ENCODE peak calls at places on chromosomes 12 and 14, in seven cellular contexts. D, Q, K, O, B, J and L are unnamed samples. For H3K4me1, the result is how much of the 10 kb centered on the place peaks cover.

GRCh38 chr12:52270541-52271070 is 3.8 kb upstream of the KRT86 start:
- DNase-seq in D (peak), Q (no peak), K (no peak), O (no peak), B (no peak), J (peak), L (no peak)

GRCh38 chr12:131057722-131058515 is 104.2 kb downstream of the ADGRD1 start:
- DNase-seq in D (no peak), Q (peak), K (no peak), O (no peak), B (no peak), J (peak), L (no peak)

GRCh38 chr12:74906224-74906623 is 303.4 kb downstream of the KCNC2 start:
- DNase-seq in D (no peak), Q (no peak), K (no peak), O (no peak), B (no peak), J (no peak), L (no peak)

GRCh38 chr12:90958995-90959394 is 4.0 kb upstream of the CCER1 start:
- DNase-seq in D (no peak), Q (no peak), K (peak), O (no peak), B (peak), J (no peak), L (no peak)

GRCh38 chr12:91978143-91978542 is 167.5 kb downstream of the BTG1 start:
- DNase-seq in D (no peak), Q (no peak), K (peak), O (no peak), B (peak), J (no peak), L (no peak)

GRCh38 chr12:84056-84455 is 17.5 kb downstream of the IQSEC3 start:
- DNase-seq in D (no peak), Q (no peak), K (no peak), O (no peak), B (no peak), J (no peak), L (no peak)

GRCh38 chr12:75020068-75020557 is 189.5 kb downstream of the KCNC2 start:
- DNase-seq in D (no peak), Q (no peak), K (no peak), O (no peak), B (peak), J (no peak), L (no peak)

GRCh38 chr12:28711411-28711810 is 437.7 kb upstream of the FAR2 start:
- DNase-seq in D (no peak), Q (no peak), K (peak), O (no peak), B (no peak), J (no peak), L (no peak)

GRCh38 chr14:106826833-106827369 is 1300.5 kb downstream of the TMEM121 start:
- DNase-seq in D (no peak), Q (no peak), K (no peak), O (no peak), B (no peak), J (no peak), L (no peak)

GRCh38 chr12:106134294-106134949 is 4.3 kb downstream of the NUAK1 start:
- DNase-seq in D (no peak), Q (no peak), K (no peak), O (no peak), B (no peak), J (no peak), L (no peak)

GRCh38 chr12:20411309-20411708 is 43.0 kb downstream of the PDE3A start:
- DNase-seq in D (no peak), Q (no peak), K (no peak), O (no peak), B (no peak), J (no peak), L (no peak)

GRCh38 chr14:104926619-104927431 is 2.1 kb downstream of the PLD4 start:
- DNase-seq in D (no peak), Q (no peak), K (peak), O (no peak), B (no peak), J (no peak), L (no peak)

GRCh38 chr12:128872303-128872702 is 19.0 kb downstream of the GLT1D1 start:
- DNase-seq in D (no peak), Q (no peak), K (no peak), O (no peak), B (no peak), J (no peak), L (no peak)

GRCh38 chr14:64074961-64075619 is 219.1 kb downstream of the ESR2 start:
- DNase-seq in D (no peak), Q (no peak), K (peak), O (no peak), B (peak), J (no peak), L (no peak)

GRCh38 chr14:39368261-39368959 is 63.8 kb downstream of the FBXO33 start:
- DNase-seq in D (peak), Q (peak), K (peak), O (peak), B (peak), J (no peak), L (peak)

GRCh38 chr12:46266382-46266791 is 2.5 kb downstream of the SLC38A1 start:
- DNase-seq in D (no peak), Q (no peak), K (peak), O (no peak), B (peak), J (no peak), L (no peak)

GRCh38 chr12:6193853-6194815 is 6.1 kb upstream of the CD9 start:
- DNase-seq in D (no peak), Q (peak), K (peak), O (no peak), B (peak), J (no peak), L (no peak)

GRCh38 chr12:118330421-118331018 is 42.2 kb downstream of the TAOK3 start:
- DNase-seq in D (no peak), Q (no peak), K (peak), O (no peak), B (peak), J (no peak), L (no peak)

GRCh38 chr12:49698619-49699545 is 8.3 kb downstream of the FMNL3 start:
- DNase-seq in D (no peak), Q (no peak), K (peak), O (peak), B (peak), J (peak), L (peak)

GRCh38 chr12:68373836-68374314 is 41.7 kb upstream of the MDM1 start:
- DNase-seq in D (no peak), Q (no peak), K (no peak), O (no peak), B (no peak), J (no peak), L (no peak)

GRCh38 chr12:3289702-3290101 is 201.3 kb upstream of the PRMT8 start:
- DNase-seq in D (no peak), Q (no peak), K (peak), O (no peak), B (no peak), J (no peak), L (no peak)

GRCh38 chr12:102876883-102877282 is 40.2 kb downstream of the PAH start:
- DNase-seq in D (no peak), Q (no peak), K (no peak), O (no peak), B (no peak), J (no peak), L (no peak)

GRCh38 chr12:21992823-21993222 is 51.6 kb upstream of the ABCC9 start:
- DNase-seq in D (no peak), Q (no peak), K (no peak), O (no peak), B (peak), J (no peak), L (no peak)

GRCh38 chr14:70957710-70958109 is 50.5 kb downstream of the PCNX1 start:
- DNase-seq in D (no peak), Q (no peak), K (no peak), O (no peak), B (no peak), J (no peak), L (no peak)

GRCh38 chr12:47766496-47767196 is 6.4 kb upstream of the SLC48A1 start:
- DNase-seq in D (no peak), Q (no peak), K (peak), O (no peak), B (no peak), J (no peak), L (no peak)

GRCh38 chr12:120183211-120183631 is 11.3 kb downstream of the GCN1 start:
- DNase-seq in D (no peak), Q (no peak), K (no peak), O (no peak), B (no peak), J (no peak), L (no peak)

GRCh38 chr14:77372304-77372841 is 4.5 kb downstream of the TMED8 start:
- DNase-seq in D (no peak), Q (no peak), K (peak), O (no peak), B (peak), J (no peak), L (no peak)

GRCh38 chr12:75721231-75721641 is 209.8 kb upstream of the KRR1 start:
- DNase-seq in D (no peak), Q (no peak), K (no peak), O (no peak), B (no peak), J (no peak), L (no peak)

GRCh38 chr14:73743431-73743931 is 29.3 kb upstream of the PNMA1 start:
- DNase-seq in D (no peak), Q (no peak), K (peak), O (peak), B (peak), J (no peak), L (no peak)

GRCh38 chr12:118685983-118686607 is 295.2 kb upstream of the SRRM4 start:
- DNase-seq in D (no peak), Q (no peak), K (no peak), O (no peak), B (no peak), J (no peak), L (no peak)

GRCh38 chr12:104792570-104792969 is 165.5 kb downstream of the SLC41A2 start:
- DNase-seq in D (peak), Q (no peak), K (peak), O (peak), B (peak), J (peak), L (peak)

GRCh38 chr12:49750027-49750977 is 8.9 kb downstream of the TMBIM6 start:
- DNase-seq in D (peak), Q (no peak), K (peak), O (peak), B (peak), J (no peak), L (no peak)

GRCh38 chr12:68612245-68612644 is 1.5 kb downstream of the RAP1B start:
- DNase-seq in D (no peak), Q (no peak), K (no peak), O (no peak), B (peak), J (no peak), L (no peak)

GRCh38 chr12:121138284-121138683 is 5.6 kb downstream of the P2RX7 start:
- DNase-seq in D (no peak), Q (no peak), K (no peak), O (no peak), B (no peak), J (no peak), L (no peak)

GRCh38 chr14:61561144-61561543 is 134.2 kb upstream of the HIF1A start:
- DNase-seq in D (no peak), Q (no peak), K (peak), O (no peak), B (peak), J (no peak), L (no peak)

GRCh38 chr12:88113871-88114270 is 28.0 kb downstream of the CEP290 start:
- DNase-seq in D (no peak), Q (no peak), K (peak), O (no peak), B (peak), J (no peak), L (no peak)

GRCh38 chr12:88299567-88300101 is 157.5 kb downstream of the TMTC3 start:
- DNase-seq in D (no peak), Q (no peak), K (peak), O (no peak), B (peak), J (no peak), L (no peak)

GRCh38 chr12:120614873-120615272 is 25.6 kb upstream of the CABP1 start:
- DNase-seq in D (no peak), Q (no peak), K (no peak), O (no peak), B (no peak), J (no peak), L (no peak)

DNA sequence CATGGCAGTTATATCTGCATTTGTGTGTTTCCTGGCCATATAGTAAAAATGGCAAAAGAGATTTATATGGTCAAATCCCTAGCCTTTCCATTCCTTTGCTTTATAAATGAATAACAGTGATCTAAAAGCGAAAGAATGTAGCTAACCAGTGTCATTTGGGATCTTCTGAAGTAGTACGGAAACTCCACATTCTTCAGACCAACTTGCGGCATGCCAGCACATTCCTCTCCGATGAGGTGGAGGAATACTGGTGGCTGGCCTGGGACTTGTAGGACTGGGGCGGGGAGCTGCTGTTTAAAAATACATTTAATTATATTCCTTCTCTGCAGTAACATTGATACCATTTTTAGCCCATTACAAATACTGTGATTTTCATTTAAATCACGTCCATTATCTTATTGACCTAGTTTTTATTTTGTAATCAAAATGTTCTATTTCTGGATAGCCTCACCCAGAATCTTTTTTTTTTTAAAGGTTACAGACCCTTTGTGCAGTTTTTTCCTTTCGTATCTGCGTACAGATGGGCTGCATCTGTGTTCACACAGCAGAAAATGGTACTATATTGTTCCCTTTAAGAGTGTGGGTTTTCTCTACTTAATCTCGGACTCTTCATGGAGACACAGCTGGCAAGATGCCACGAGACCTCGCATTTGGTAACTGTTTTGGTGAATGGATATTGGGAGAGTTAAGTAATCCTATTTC is 85.4 kb downstream of the SAMD4A start:
- DNase-seq in D (peak), Q (peak), K (peak), O (peak), B (peak), J (peak), L (peak)
- H3K4me1 ChIP-seq in D (under half), Q (half or more), K (under half), O (under half), B (under half), J (half or more), L (under half)

GRCh38 chr14:68176687-68177086 is 357.1 kb downstream of the RAD51B start:
- DNase-seq in D (no peak), Q (no peak), K (no peak), O (no peak), B (no peak), J (no peak), L (no peak)

GRCh38 chr14:68182492-68182891 is 362.9 kb downstream of the RAD51B start:
- DNase-seq in D (no peak), Q (no peak), K (no peak), O (no peak), B (no peak), J (no peak), L (no peak)

GRCh38 chr14:68177728-68178127 is 358.1 kb downstream of the RAD51B start:
- DNase-seq in D (no peak), Q (no peak), K (no peak), O (no peak), B (no peak), J (no peak), L (no peak)

GRCh38 chr14:68178282-68178681 is 358.7 kb downstream of the RAD51B start:
- DNase-seq in D (no peak), Q (no peak), K (no peak), O (no peak), B (no peak), J (no peak), L (no peak)

DNA sequence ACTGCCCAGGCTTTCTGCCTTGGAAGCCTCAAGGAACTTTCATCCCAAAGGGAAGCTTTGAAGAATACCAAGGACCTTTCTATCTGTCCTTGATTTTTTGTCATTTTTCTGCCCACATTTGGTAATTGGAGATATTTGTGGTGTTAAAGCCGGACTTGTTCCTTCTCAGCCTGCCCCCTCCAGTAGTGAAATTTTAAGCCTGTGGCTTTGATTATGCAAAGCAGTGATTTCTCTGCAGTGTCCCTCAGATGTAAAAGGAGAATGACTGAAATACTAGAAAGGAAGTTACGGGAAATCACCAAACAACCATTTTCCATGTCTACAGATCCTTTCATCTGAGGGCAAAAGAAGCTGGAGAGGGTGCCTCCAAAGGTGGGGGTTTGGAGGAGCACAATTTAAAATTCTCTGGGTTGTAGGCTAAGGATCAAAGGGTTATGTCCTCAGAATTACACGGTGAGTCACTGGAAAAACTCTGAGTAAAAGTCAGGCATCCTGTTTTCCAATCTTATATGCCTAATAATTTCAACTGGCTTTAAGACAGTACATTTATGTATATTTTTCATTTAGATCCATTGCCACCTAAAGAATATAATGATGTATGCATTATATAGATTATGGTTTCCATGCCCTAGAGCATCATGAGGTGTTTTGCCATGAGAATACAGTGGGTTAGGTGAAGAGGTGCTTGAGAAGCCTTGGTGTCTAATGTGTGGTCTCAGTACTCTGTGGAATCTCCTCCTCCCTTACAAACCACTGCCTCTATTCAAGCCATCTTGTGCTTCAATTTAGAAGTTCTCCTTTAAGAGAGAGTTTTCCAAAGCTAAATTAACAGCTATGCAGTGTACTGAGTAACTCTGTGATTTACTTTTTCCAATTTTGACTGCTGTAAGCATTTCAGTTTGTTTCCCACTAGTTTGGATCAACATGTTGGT is 362.1 kb downstream of the RAD51B start:
- DNase-seq in D (no peak), Q (no peak), K (peak), O (peak), B (peak), J (no peak), L (no peak)
- H3K4me3 ChIP-seq in D (no peak), Q (no peak), K (no peak), O (no peak), B (no peak), J (no peak), L (no peak)

DNA sequence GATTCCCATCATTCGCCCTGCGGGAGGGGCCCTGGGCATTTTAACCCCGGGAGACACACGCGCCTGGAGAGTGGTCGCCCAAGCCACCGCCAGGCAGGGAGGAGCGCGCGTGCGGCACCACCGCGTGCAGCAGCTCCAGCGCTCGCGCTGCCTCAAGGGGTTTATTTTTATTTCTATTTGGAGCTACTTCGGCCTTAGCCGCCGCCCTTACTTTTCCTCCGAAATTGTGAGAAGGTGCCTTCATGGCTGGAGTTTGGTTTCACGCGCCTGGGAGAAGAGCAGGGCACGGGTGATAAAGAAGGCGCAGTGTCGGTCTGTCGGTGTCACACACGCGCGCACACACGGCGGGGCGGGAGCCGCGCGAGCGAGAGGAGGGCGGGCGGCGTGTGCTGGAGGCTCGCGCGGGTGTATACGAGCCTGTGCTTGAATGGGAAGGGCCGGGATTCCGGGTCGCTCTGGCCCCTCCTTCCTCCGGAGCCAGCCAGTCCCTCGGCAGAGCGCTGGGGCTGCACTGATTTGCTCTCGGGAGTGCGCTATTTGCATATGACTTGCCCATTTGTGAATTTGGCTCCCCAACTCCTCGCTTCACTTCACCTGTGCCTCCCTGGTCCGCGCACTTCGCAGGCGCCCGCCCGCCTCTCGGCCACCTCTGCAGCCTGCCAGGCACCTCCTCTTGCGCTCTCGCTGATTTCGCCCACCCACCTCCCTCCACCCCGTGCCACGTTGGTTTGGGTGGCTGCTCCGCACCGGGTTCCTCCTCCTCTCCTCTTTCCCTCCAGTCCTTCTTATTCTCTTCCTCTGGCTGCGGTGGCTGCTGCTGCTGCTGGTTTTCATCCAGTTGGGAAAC is 932.3 kb downstream of the DIO2 start:
- DNase-seq in D (peak), Q (peak), K (peak), O (peak), B (peak), J (peak), L (peak)
- H3K27ac ChIP-seq in D (no peak), Q (peak), K (no peak), O (no peak), B (no peak), J (no peak), L (peak)

DNA sequence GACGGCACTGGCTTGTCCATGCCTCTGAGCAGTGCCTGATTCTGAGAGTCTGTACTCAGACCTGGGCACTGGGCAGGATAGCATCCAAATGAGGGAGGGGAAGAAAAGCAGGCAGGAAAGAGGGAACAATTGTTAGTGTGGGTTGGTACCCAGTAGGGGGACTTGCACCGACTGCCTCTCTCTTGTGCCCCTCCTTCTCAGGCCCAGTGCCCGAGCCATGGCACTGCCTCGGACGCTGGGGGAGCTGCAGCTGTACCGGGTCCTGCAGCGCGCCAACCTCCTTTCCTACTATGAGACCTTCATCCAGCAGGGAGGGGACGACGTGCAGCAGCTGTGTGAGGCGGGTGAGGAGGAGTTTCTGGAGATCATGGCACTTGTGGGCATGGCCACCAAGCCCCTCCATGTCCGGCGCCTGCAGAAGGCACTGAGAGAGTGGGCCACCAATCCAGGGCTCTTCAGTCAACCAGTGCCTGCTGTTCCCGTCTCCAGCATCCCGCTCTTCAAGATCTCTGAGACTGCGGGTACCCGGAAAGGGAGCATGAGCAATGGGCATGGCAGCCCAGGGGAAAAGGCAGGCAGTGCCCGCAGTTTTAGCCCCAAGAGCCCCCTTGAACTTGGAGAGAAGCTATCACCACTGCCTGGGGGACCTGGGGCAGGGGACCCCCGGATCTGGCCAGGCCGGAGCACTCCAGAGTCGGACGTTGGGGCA is 2.2 kb downstream of the NAB2 start:
- DNase-seq in D (no peak), Q (no peak), K (peak), O (no peak), B (no peak), J (peak), L (no peak)
- H3K4me1 ChIP-seq in D (under half), Q (half or more), K (half or more), O (under half), B (under half), J (half or more), L (under half)